ENCODE peak calls at places on chromosomes 2 and 18, in nine cellular contexts. Q, W, V, M, C, N, R, S and I are unnamed samples.

GRCh38 chr2:56130463-56131070 is 53.2 kb upstream of the CCDC85A start:
- DNase-seq in S (no peak), V (no peak), N (no peak), M (peak), Q (no peak), W (peak), R (peak), C (peak), I (peak)

GRCh38 chr2:170892391-170892951 is 36.6 kb upstream of the GORASP2 start:
- DNase-seq in S (no peak), R (no peak), V (no peak), W (no peak), Q (no peak), M (no peak), C (no peak), N (no peak), I (no peak)

GRCh38 chr2:55010149-55010591 is 40.1 kb downstream of the RTN4 start:
- DNase-seq in N (no peak), S (peak), V (no peak), R (peak), M (no peak), C (peak), Q (no peak), W (peak), I (no peak)

GRCh38 chr2:11680181-11680900 is 10.3 kb upstream of the NTSR2 start:
- DNase-seq in Q (peak), N (no peak), R (no peak), W (no peak), S (no peak), V (no peak), M (peak), C (peak), I (no peak)

GRCh38 chr2:23751747-23752265 is 175.1 kb downstream of the ATAD2B start:
- DNase-seq in R (no peak), W (no peak), V (no peak), S (no peak), Q (no peak), C (no peak), M (no peak), N (no peak), I (no peak)

GRCh38 chr18:22056962-22057361 is 112.4 kb upstream of the GATA6 start:
- DNase-seq in S (no peak), Q (no peak), C (no peak), N (no peak), M (no peak), W (no peak), R (no peak), V (no peak), I (no peak)

GRCh38 chr18:3088444-3088843 is 75.5 kb upstream of the LPIN2 start:
- DNase-seq in S (no peak), N (no peak), V (no peak), M (no peak), R (no peak), W (peak), Q (no peak), C (no peak), I (no peak)

GRCh38 chr2:98911376-98912154 is 24.5 kb downstream of the CRACDL start:
- DNase-seq in S (peak), Q (no peak), W (no peak), N (no peak), R (no peak), M (no peak), C (peak), V (no peak), I (no peak)

GRCh38 chr2:5188636-5189035 is 503.5 kb upstream of the SOX11 start:
- DNase-seq in V (no peak), R (no peak), M (no peak), S (no peak), Q (no peak), C (no peak), W (no peak), N (no peak), I (no peak)

GRCh38 chr2:163701399-163702195 is 34.2 kb downstream of the FIGN start:
- DNase-seq in M (no peak), V (no peak), R (no peak), S (no peak), N (no peak), Q (no peak), W (no peak), C (no peak), I (no peak)

GRCh38 chr2:238801791-238802190 is 46.1 kb upstream of the TWIST2 start:
- DNase-seq in V (no peak), C (no peak), M (no peak), N (no peak), Q (no peak), S (no peak), R (no peak), W (no peak), I (no peak)

DNA sequence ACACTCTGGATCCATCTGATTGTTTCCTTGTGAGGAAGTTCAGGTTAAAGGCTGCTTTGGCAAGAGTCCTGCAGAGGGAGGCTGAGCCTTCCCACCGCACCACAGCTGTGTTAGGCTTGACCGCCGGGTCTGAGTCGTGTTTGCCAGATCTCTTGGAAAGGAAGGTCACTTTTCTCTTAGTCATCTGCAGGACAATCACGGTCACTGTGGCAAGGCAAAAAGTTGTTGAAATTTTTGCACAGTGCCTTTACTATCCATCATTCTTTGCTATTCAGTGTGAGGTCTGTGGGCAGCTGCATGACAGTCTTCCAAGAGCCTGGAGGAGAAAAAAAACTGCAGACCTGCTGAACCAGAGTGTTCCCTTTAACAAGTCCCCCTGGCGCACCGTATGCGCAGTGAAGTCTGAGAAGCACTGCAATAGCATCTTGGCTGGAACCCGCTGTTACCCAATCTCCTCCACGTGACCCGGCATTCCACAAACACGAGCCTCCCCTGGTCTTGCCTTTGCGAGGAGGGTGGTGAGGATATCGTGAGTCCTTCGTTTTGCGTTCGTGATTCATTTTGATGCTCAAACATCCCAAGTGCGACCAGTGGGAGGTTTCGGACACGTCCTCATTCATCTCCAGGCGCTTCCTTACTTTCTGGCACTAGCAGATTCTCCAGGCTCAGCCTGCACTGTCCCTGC is 23.0 kb downstream of the BIN1 start:
- DNase-seq in V (peak), R (peak), W (peak), N (no peak), M (no peak), Q (no peak), S (peak), C (peak), I (no peak)
- TF ChIP-seq CTCF in V (peak), R (peak), W (peak), N (no peak), M (peak), Q (no peak), S (no peak), C (peak), I (no peak)

GRCh38 chr2:24920813-24921441 is 890 bp upstream of the ADCY3 start:
- DNase-seq in V (peak), C (no peak), N (no peak), M (no peak), W (no peak), R (no peak), Q (no peak), S (no peak), I (no peak)
- TF ChIP-seq CTCF in V (no peak), C (peak), N (peak), M (peak), W (no peak), R (peak), Q (peak), S (peak), I (no peak)

GRCh38 chr18:7566587-7567486 is at the start of gene PTPRM:
- DNase-seq in Q (peak), N (peak), R (peak), V (peak), W (peak), C (peak), M (peak), S (peak), I (peak)

GRCh38 chr18:7567487-7568425 is 640 bp downstream of the PTPRM start:
- DNase-seq in R (no peak), W (peak), V (peak), M (peak), S (no peak), C (peak), Q (peak), N (peak), I (peak)

GRCh38 chr18:7566244-7566586 is 901 bp upstream of the PTPRM start:
- DNase-seq in V (no peak), W (no peak), C (no peak), M (peak), Q (no peak), R (no peak), S (no peak), N (no peak), I (no peak)

GRCh38 chr18:7565677-7566076 is 1.4 kb upstream of the PTPRM start:
- DNase-seq in N (no peak), R (no peak), M (no peak), V (no peak), C (no peak), S (no peak), W (no peak), Q (no peak), I (no peak)

GRCh38 chr18:7568426-7568825 is 1.3 kb downstream of the PTPRM start:
- DNase-seq in C (no peak), S (no peak), M (peak), W (peak), R (no peak), N (peak), V (no peak), Q (peak), I (peak)
- TF ChIP-seq CTCF in C (no peak), S (peak), M (peak), W (peak), R (peak), N (peak), V (no peak), Q (peak), I (peak)

GRCh38 chr2:240131941-240132650 is 4.0 kb downstream of the COPS9 start:
- DNase-seq in R (no peak), C (no peak), V (peak), S (no peak), N (no peak), W (no peak), M (no peak), Q (peak), I (no peak)
- TF ChIP-seq CTCF in R (no peak), C (peak), V (no peak), S (peak), N (no peak), W (no peak), M (peak), Q (no peak), I (peak)

DNA sequence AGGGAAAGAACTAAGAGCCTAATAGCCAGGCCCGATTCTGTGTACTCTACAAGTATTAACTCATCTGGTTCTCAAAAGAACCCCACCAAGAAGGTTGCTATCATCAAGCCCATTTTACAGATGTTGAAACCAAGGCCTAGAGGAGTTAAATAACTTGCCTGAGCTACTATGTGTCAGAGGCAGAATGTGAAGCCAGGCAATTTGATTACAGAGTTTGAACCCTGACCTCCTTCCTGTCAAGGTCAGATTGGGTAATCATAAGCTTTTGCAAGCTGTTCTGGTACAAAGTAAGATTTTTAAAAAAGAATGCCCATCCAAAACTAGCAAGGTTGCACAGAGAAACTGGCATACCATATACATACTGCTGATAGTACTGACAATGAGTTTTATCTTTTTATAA is 227.1 kb downstream of the HAUS1 start:
- DNase-seq in C (no peak), S (no peak), R (no peak), M (no peak), N (no peak), V (no peak), W (no peak), Q (no peak), I (no peak)
- TF ChIP-seq CTCF in C (no peak), S (no peak), R (no peak), M (no peak), N (no peak), V (no peak), W (no peak), Q (no peak), I (no peak)

GRCh38 chr2:175679231-175679630 is 322.8 kb downstream of the LNPK start:
- DNase-seq in V (no peak), M (no peak), S (no peak), N (no peak), C (no peak), W (no peak), Q (no peak), R (no peak), I (no peak)

GRCh38 chr2:175679728-175680127 is 322.3 kb downstream of the LNPK start:
- DNase-seq in C (no peak), Q (no peak), V (no peak), M (no peak), W (no peak), S (no peak), N (no peak), R (no peak), I (no peak)

GRCh38 chr2:175676813-175677212 is 325.3 kb downstream of the LNPK start:
- DNase-seq in S (no peak), C (no peak), V (no peak), R (no peak), M (no peak), W (no peak), Q (no peak), N (no peak), I (no peak)
- TF ChIP-seq CTCF in S (no peak), C (peak), V (no peak), R (no peak), M (no peak), W (no peak), Q (no peak), N (no peak), I (peak)

DNA sequence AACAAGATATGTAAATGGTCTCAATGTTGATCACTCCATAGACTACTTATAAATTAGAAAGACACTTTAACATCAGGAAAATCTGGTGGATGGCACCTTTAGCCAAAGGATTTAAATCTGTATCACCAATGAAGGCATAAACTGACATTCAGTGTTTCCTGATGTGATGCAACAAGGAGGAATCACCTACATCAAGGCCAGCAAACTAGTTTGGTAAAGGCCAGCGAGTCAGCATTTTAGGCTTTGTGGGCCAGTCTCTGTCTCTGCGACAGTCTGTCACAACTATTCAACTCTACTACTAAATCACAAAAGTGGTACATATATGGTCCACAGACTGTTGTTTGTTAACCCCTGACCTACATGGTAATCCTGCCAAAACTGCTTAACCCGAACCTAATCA is 33.3 kb downstream of the C2orf76 start:
- DNase-seq in R (no peak), Q (no peak), N (no peak), M (no peak), V (no peak), W (peak), C (peak), S (no peak), I (no peak)
- TF ChIP-seq CTCF in R (no peak), Q (no peak), N (no peak), M (no peak), V (no peak), W (no peak), C (no peak), S (no peak), I (no peak)

DNA sequence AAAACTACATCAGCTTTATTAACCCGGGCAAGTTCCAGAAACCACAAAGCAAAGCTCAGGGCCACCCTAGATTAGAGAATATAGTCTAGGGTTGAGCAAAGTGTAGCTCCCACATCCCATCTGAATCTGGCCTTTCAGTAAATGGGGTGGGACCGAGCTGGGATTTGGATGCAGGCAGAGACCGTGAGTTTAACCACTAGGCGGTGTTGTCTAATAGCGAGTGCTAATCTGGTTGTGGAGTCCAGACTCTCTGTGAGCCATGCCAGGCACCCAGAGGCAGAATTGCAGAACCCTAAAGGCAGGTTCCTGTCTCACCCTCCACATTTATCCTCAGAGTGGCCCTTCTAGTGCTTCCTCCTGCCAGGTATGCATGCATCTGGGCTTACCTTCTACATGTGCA is 435.9 kb downstream of the TSN start:
- DNase-seq in M (peak), V (no peak), S (no peak), C (peak), R (no peak), W (no peak), N (peak), Q (no peak), I (peak)
- TF ChIP-seq CTCF in M (peak), V (no peak), S (peak), C (peak), R (no peak), W (no peak), N (peak), Q (peak), I (peak)

DNA sequence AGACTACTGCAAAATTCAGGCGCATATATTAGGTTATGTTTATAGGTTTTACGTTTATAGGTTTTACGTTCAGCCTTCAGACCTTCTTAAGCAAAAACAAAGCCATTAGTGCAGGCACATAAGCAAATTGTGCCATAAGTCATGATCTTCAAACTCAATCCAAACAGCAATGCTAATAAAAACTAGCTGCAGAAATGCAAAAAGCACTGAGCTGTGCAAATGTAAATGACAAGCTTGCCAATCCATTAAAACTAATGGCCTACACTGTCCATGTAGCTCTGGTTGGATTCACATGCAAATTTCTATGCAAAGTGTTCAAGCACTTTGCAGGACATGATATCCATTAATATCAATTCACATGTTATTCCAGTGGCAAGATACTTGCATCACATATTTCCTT is 50.9 kb downstream of the LRPPRC start:
- DNase-seq in Q (no peak), C (no peak), S (no peak), V (no peak), W (no peak), M (no peak), N (no peak), R (no peak), I (no peak)
- TF ChIP-seq CTCF in Q (no peak), C (no peak), S (no peak), V (no peak), W (no peak), M (no peak), N (no peak), R (no peak), I (no peak)